ENCODE peak calls at places on chromosomes 12 and 14, in six cellular contexts. H is K562, I is A549, G is IMR-90, R is HepG2, Z is SK-N-SH. W is an unnamed sample.
A peak's percentile ranks its signal among the peaks of the same experiment; 100 is the strongest.

GRCh38 chr14:63249112-63249511 is 44.9 kb downstream of the RHOJ start:
- DNase-seq in G (peak; percentile 48), H (no peak), I (no peak), Z (no peak), R (no peak), W (no peak)

GRCh38 chr14:27660683-27661082 is 1062.8 kb upstream of the NOVA1 start:
- DNase-seq in Z (no peak), H (no peak), I (no peak), R (no peak), G (no peak), W (no peak)

GRCh38 chr12:91250273-91250672 is 67.7 kb upstream of the DCN start:
- DNase-seq in I (no peak), H (no peak), Z (no peak), G (peak; percentile 58), R (no peak), W (no peak)

GRCh38 chr12:116594325-116595038 is 35.3 kb downstream of the MAP1LC3B2 start:
- DNase-seq in I (no peak), H (no peak), R (no peak), Z (no peak), G (no peak), W (no peak)

GRCh38 chr12:96529912-96530311 is 40.5 kb downstream of the CFAP54 start:
- DNase-seq in H (no peak), I (no peak), R (no peak), G (no peak), Z (no peak), W (no peak)

GRCh38 chr14:68137704-68138619 is 318.4 kb downstream of the RAD51B start:
- DNase-seq in H (peak; percentile 13), G (peak; percentile 95), Z (peak; percentile 5), R (peak; percentile 77), I (peak; percentile 98), W (no peak)

GRCh38 chr14:89444044-89444443 is 27.0 kb upstream of the FOXN3 start:
- DNase-seq in Z (no peak), R (no peak), G (no peak), H (no peak), I (no peak), W (no peak)

GRCh38 chr12:75658826-75659823 is 147.7 kb upstream of the KRR1 start:
- DNase-seq in G (peak; percentile 86), H (peak; percentile 28), I (peak; percentile 46), R (no peak), Z (no peak), W (no peak)

GRCh38 chr14:94123868-94124267 is 5.5 kb downstream of the IFI27L2 start:
- DNase-seq in G (no peak), Z (no peak), R (peak; percentile 16), I (no peak), H (no peak), W (no peak)

GRCh38 chr12:32031109-32031508 is 71.9 kb downstream of the RESF1 start:
- DNase-seq in I (no peak), H (peak; percentile 96), Z (no peak), G (no peak), R (no peak), W (no peak)

GRCh38 chr12:76586764-76587395 is 27.3 kb upstream of the OSBPL8 start:
- DNase-seq in H (peak; percentile 70), G (peak; percentile 67), I (peak; percentile 57), Z (peak; percentile 16), R (peak; percentile 28), W (no peak)

GRCh38 chr12:43692064-43692463 is 66.5 kb downstream of the PUS7L start:
- DNase-seq in Z (no peak), I (no peak), G (peak; percentile 67), R (no peak), H (peak; percentile 25), W (no peak)

GRCh38 chr12:121917950-121918678 is at the start of gene CFAP251:
- DNase-seq in Z (peak; percentile 34), H (no peak), I (no peak), R (no peak), G (peak; percentile 58), W (peak; percentile 50)

GRCh38 chr12:56927281-56927680 is 6.9 kb downstream of the SDR9C7 start:
- DNase-seq in I (no peak), G (no peak), Z (no peak), R (no peak), H (no peak), W (no peak)

GRCh38 chr12:3044141-3044630 is 33.0 kb upstream of the TSPAN9 start:
- DNase-seq in Z (no peak), G (no peak), I (no peak), R (no peak), H (no peak), W (no peak)

GRCh38 chr12:92551853-92552397 is 150.9 kb upstream of the PLEKHG7 start:
- DNase-seq in R (no peak), I (peak; percentile 55), H (peak; percentile 42), G (peak; percentile 73), Z (no peak), W (peak; percentile 98)

GRCh38 chr12:124020398-124021024 is 47.5 kb downstream of the ZNF664 start:
- DNase-seq in I (no peak), H (no peak), Z (no peak), R (no peak), G (no peak), W (no peak)

GRCh38 chr12:74535536-74535935 is 2.1 kb upstream of the ATXN7L3B start:
- DNase-seq in G (no peak), I (no peak), H (no peak), Z (no peak), R (no peak), W (no peak)

GRCh38 chr12:104387190-104387589 is 69.6 kb upstream of the CHST11 start:
- DNase-seq in G (peak; percentile 20), I (no peak), H (peak; percentile 61), R (no peak), Z (peak; percentile 43), W (no peak)

GRCh38 chr12:5511644-5512584 is 80.0 kb downstream of the NTF3 start:
- DNase-seq in H (peak; percentile 19), I (peak; percentile 13), G (peak; percentile 44), R (no peak), Z (peak; percentile 43), W (no peak)

GRCh38 chr12:30178948-30179347 is 395.2 kb upstream of the TMTC1 start:
- DNase-seq in G (no peak), R (no peak), Z (no peak), H (no peak), I (no peak), W (no peak)

GRCh38 chr14:77265561-77266335 is 5.3 kb downstream of the NGB start:
- DNase-seq in H (no peak), G (no peak), I (no peak), Z (no peak), R (no peak), W (no peak)

GRCh38 chr14:104724981-104725771 is 1.1 kb downstream of the ADSS1 start:
- DNase-seq in I (peak; percentile 68), H (peak; percentile 61), R (peak; percentile 43), Z (peak; percentile 84), G (no peak), W (no peak)

GRCh38 chr14:104724407-104724980 is 465 bp downstream of the ADSS1 start:
- DNase-seq in I (peak; percentile 58), R (no peak), G (no peak), H (peak; percentile 53), Z (peak; percentile 84), W (no peak)

GRCh38 chr14:104725772-104726548 is 1.9 kb downstream of the ADSS1 start:
- DNase-seq in G (no peak), Z (no peak), I (no peak), R (no peak), H (no peak), W (no peak)

GRCh38 chr14:104728631-104729030 is 4.6 kb downstream of the ADSS1 start:
- DNase-seq in R (no peak), G (no peak), Z (no peak), H (no peak), I (no peak), W (no peak)

DNA sequence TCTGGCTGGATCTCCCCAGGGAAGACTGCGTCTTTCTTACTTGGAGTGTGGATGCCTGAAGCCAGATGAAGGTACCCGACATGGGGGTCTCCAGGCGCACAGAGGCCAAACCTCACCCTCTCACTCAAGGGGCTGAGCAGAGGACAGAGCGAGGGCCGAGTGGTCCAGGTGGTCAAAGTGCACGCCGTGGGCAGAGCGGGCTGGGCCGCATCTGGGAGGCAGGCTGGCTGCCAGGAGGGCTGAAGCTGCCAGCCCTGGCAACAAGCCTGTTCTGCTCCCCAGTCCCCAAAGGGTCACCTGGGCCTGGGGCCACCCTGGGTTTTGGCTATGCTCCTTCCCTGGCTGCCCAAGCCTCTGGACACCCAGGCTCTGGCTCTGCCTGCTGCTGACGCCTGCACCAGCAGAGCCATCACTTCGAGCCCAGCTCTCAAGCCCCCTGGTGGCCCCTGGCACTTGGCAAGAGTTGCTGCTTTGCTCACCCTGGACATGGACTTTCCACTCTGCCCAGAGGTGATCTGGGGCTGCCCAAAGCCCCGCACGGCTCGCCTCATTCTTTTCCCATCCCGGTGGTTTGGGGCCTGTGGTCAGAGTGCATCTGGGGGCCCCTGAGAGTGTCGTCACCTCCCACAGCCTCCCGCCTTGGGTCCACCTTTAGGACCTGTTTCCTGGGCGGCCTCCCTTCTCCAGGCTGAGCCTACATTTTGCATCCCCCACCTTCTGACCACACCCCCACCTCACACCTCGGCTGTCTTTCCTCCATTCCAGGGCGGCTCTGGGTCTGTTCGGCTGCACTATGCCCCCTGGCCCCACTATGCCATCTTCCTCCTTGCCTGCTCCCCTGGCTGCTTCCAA is 2.8 kb downstream of the ADSS1 start:
- DNase-seq in Z (no peak), R (peak; percentile 74), G (no peak), H (no peak), I (peak; percentile 44), W (no peak)
- TF ChIP-seq SMC3 in Z (no peak), R (peak; percentile 17), G (no peak), H (no peak), I (no peak), W (no peak)

GRCh38 chr12:131634037-131634436 is 76.9 kb upstream of the SFSWAP start:
- DNase-seq in I (no peak), G (no peak), Z (no peak), R (no peak), H (no peak), W (no peak)

GRCh38 chr12:131631230-131631629 is 79.7 kb upstream of the SFSWAP start:
- DNase-seq in I (no peak), R (no peak), G (no peak), Z (no peak), H (no peak), W (no peak)

GRCh38 chr12:131628341-131628740 is 82.5 kb upstream of the SFSWAP start:
- DNase-seq in I (no peak), R (no peak), H (no peak), Z (no peak), G (no peak), W (no peak)

GRCh38 chr12:131628766-131629448 is 82.0 kb upstream of the SFSWAP start:
- DNase-seq in H (no peak), R (no peak), G (no peak), Z (no peak), I (no peak), W (no peak)
- TF ChIP-seq SMC3 in H (no peak), R (no peak), G (no peak), Z (no peak), I (no peak), W (no peak)

DNA sequence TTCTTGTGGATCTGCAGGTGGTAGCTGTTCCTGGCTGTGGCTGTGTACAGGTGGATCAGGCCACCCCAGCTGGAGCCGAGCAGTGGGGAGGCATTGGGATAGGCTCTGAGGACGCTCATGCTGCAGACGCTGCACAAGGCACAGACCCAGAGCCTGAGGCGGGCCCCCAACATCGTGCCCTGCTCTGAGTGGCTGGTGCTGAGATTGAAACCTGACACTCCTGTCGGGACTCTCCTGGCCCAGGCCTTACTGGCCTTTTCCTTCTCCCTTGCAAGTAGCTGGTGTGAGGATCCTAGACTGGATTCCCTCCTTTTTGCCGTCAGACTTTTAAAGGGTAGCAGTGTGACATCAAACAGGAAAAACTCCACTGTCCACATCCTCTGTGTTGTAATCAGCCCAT is at the start of gene FGF23:
- DNase-seq in I (no peak), H (no peak), R (peak; percentile 6), G (peak; percentile 41), Z (no peak), W (no peak)
- TF ChIP-seq SMC3 in I (no peak), H (no peak), R (no peak), G (no peak), Z (no peak), W (no peak)

GRCh38 chr14:37170993-37171392 is 1.4 kb downstream of the SLC25A21 start:
- DNase-seq in R (no peak), I (no peak), G (no peak), H (peak; percentile 40), Z (no peak), W (no peak)
- TF ChIP-seq SMC3 in R (no peak), I (no peak), G (no peak), H (no peak), Z (no peak), W (no peak)